ENCODE peak calls at places on chromosomes 11 and 22, in four cellular contexts. J, B, U and K are unnamed samples.

GRCh38 chr11:30257058-30257457 is 26.2 kb downstream of the FSHB start:
- DNase-seq in B (no peak), J (no peak), U (no peak), K (no peak)

GRCh38 chr11:74321487-74322188 is 10.2 kb upstream of the P4HA3 start:
- DNase-seq in U (no peak), J (no peak), B (no peak), K (no peak)

GRCh38 chr11:1157645-1158591 is at the start of gene MUC5AC:
- DNase-seq in U (no peak), B (peak; percentile 33), J (no peak), K (no peak)

GRCh38 chr11:119764108-119764874 is 35.3 kb upstream of the NECTIN1 start:
- DNase-seq in U (no peak), J (no peak), B (peak; percentile 75), K (no peak)

GRCh38 chr11:84498016-84498415 is 1129.1 kb downstream of the DLG2 start:
- DNase-seq in B (no peak), U (no peak), J (no peak), K (no peak)

GRCh38 chr11:68027667-68028066 is 2.8 kb upstream of the NDUFS8 start:
- DNase-seq in J (no peak), U (no peak), B (no peak), K (no peak)

GRCh38 chr11:117932987-117933386 is 3.8 kb upstream of the TMPRSS13 start:
- DNase-seq in B (no peak), J (no peak), U (no peak), K (peak; percentile 50)

GRCh38 chr11:8838248-8838647 is 72.7 kb upstream of the AKIP1 start:
- DNase-seq in B (no peak), J (no peak), U (no peak), K (peak; percentile 46)

GRCh38 chr11:133946541-133947297 is 10.0 kb downstream of the IGSF9B start:
- DNase-seq in J (no peak), U (peak; percentile 56), B (peak; percentile 67), K (no peak)

GRCh38 chr22:39181356-39181755 is 28.9 kb upstream of the CBX7 start:
- DNase-seq in B (no peak), U (no peak), J (no peak), K (no peak)

GRCh38 chr11:18802381-18803257 is 11.0 kb upstream of the PTPN5 start:
- DNase-seq in B (no peak), J (no peak), U (no peak), K (no peak)

GRCh38 chr22:30116362-30117117 is 36.3 kb downstream of the HORMAD2 start:
- DNase-seq in J (no peak), B (no peak), U (no peak), K (no peak)

GRCh38 chr11:119189393-119189792 is 4.1 kb downstream of the NHERF4 start:
- DNase-seq in U (no peak), B (no peak), J (no peak), K (no peak)

GRCh38 chr11:86230921-86231320 is 13.6 kb upstream of the EED start:
- DNase-seq in U (no peak), B (no peak), J (no peak), K (no peak)

GRCh38 chr22:50076646-50077624 is 8.3 kb downstream of the MLC1 start:
- DNase-seq in U (no peak), J (no peak), B (peak; percentile 36), K (no peak)

GRCh38 chr11:35943761-35944502 is at the start of gene LDLRAD3:
- DNase-seq in U (peak; percentile 19), J (peak; percentile 1), B (peak; percentile 87), K (peak; percentile 91)

GRCh38 chr22:38474003-38474607 is 6.2 kb downstream of the KDELR3 start:
- DNase-seq in U (no peak), B (no peak), J (no peak), K (no peak)

GRCh38 chr11:66686100-66686785 is 8.6 kb upstream of the RBM4B start:
- DNase-seq in U (no peak), B (no peak), J (no peak), K (no peak)

GRCh38 chr11:87347441-87347840 is 309.7 kb downstream of the TMEM135 start:
- DNase-seq in B (no peak), J (no peak), U (no peak), K (no peak)

GRCh38 chr22:32625985-32626384 is 151.4 kb downstream of the FBXO7 start:
- DNase-seq in U (no peak), J (no peak), B (no peak), K (no peak)

GRCh38 chr11:16226245-16226644 is 130.1 kb downstream of the SOX6 start:
- DNase-seq in J (no peak), U (no peak), B (peak; percentile 53), K (peak; percentile 49)

GRCh38 chr11:1888811-1889526 is 2.7 kb downstream of the PRR33 start:
- DNase-seq in B (peak; percentile 62), J (peak; percentile 28), U (peak; percentile 73), K (no peak)

GRCh38 chr11:100942016-100942415 is 187.6 kb downstream of the PGR start:
- DNase-seq in J (no peak), B (peak; percentile 43), U (no peak), K (no peak)

GRCh38 chr11:119809346-119809745 is 80.3 kb upstream of the NECTIN1 start:
- DNase-seq in J (no peak), B (no peak), U (no peak), K (no peak)